ENCODE peak calls at places on chromosomes 7 and 10, in eight cellular contexts. A, Z, E, D, G, I, X and L are unnamed samples.

GRCh38 chr10:47079177-47079580 is 168.0 kb downstream of the PTPN20 start:
- DNase-seq in X (no peak), E (peak; percentile 10), Z (no peak), D (no peak), I (peak; percentile 26), A (no peak), G (no peak), L (no peak)

GRCh38 chr10:47104786-47105385 is 193.7 kb downstream of the PTPN20 start:
- DNase-seq in E (peak; percentile 80), X (no peak), Z (no peak), A (no peak), G (no peak), I (no peak), D (no peak), L (no peak)

GRCh38 chr10:75972494-75973276 is 541.3 kb downstream of the LRMDA start:
- DNase-seq in I (peak; percentile 66), Z (no peak), G (peak; percentile 18), D (no peak), A (no peak), E (no peak), X (no peak), L (peak; percentile 16)

GRCh38 chr7:17105701-17106100 is 192.8 kb upstream of the AHR start:
- DNase-seq in X (no peak), D (no peak), A (no peak), E (no peak), I (peak; percentile 38), Z (no peak), G (no peak), L (no peak)

GRCh38 chr7:40530292-40530691 is 395.5 kb downstream of the SUGCT start:
- DNase-seq in D (no peak), Z (no peak), E (no peak), X (no peak), I (peak; percentile 57), A (no peak), G (peak; percentile 52), L (no peak)

GRCh38 chr10:24957624-24958435 is 5.4 kb upstream of the PRTFDC1 start:
- DNase-seq in G (peak; percentile 68), X (peak; percentile 45), Z (no peak), E (no peak), I (peak; percentile 92), D (no peak), A (no peak), L (peak; percentile 93)

GRCh38 chr10:112278871-112279270 is 4.3 kb upstream of the TECTB start:
- DNase-seq in G (no peak), I (no peak), E (peak; percentile 20), X (no peak), D (no peak), A (no peak), Z (no peak), L (no peak)

GRCh38 chr7:157513162-157513621 is 176.4 kb downstream of the DNAJB6 start:
- DNase-seq in A (no peak), I (no peak), G (no peak), X (peak; percentile 30), E (peak; percentile 62), Z (no peak), D (no peak), L (no peak)

GRCh38 chr7:139560678-139561077 is 37.2 kb downstream of the CLEC2L start:
- DNase-seq in X (no peak), G (no peak), E (no peak), I (no peak), A (no peak), D (no peak), Z (no peak), L (no peak)

GRCh38 chr7:81284576-81284975 is 365.7 kb upstream of the SEMA3C start:
- DNase-seq in I (peak; percentile 81), Z (no peak), X (no peak), E (no peak), G (no peak), A (no peak), D (no peak), L (peak; percentile 68)

GRCh38 chr10:88875081-88875480 is 5.0 kb upstream of the STAMBPL1 start:
- DNase-seq in Z (no peak), A (no peak), E (no peak), D (no peak), G (no peak), X (no peak), I (no peak), L (no peak)

GRCh38 chr7:98174334-98175259 is 36.6 kb upstream of the BHLHA15 start:
- DNase-seq in E (no peak), G (no peak), D (no peak), X (no peak), Z (no peak), A (no peak), I (no peak), L (no peak)

GRCh38 chr7:34687529-34687928 is 29.5 kb downstream of the NPSR1 start:
- DNase-seq in E (no peak), X (no peak), G (no peak), A (no peak), D (no peak), Z (no peak), I (no peak), L (no peak)

GRCh38 chr10:65348637-65349036 is 1577.2 kb upstream of the LRRTM3 start:
- DNase-seq in I (no peak), D (peak; percentile 62), X (no peak), G (no peak), Z (no peak), E (no peak), A (no peak), L (no peak)

GRCh38 chr7:106848851-106849442 is 16.1 kb upstream of the PIK3CG start:
- DNase-seq in D (no peak), G (peak; percentile 65), E (no peak), Z (no peak), X (peak; percentile 21), I (peak; percentile 89), A (no peak), L (peak; percentile 94)

GRCh38 chr7:102415685-102416225 is 17.6 kb upstream of the ORAI2 start:
- DNase-seq in A (no peak), E (no peak), Z (no peak), D (no peak), G (no peak), X (no peak), I (no peak), L (no peak)

GRCh38 chr7:131249003-131249402 is 78.7 kb upstream of the MKLN1 start:
- DNase-seq in I (peak; percentile 97), D (no peak), Z (no peak), A (no peak), E (no peak), G (peak; percentile 92), X (peak; percentile 90), L (peak; percentile 95)

GRCh38 chr10:32055478-32056135 is 618 bp downstream of the KIF5B start:
- DNase-seq in E (no peak), I (peak; percentile 56), D (peak; percentile 50), X (peak; percentile 65), A (peak; percentile 21), Z (peak; percentile 57), G (no peak), L (peak; percentile 49)

GRCh38 chr7:140670343-140670935 is 2.3 kb upstream of the ADCK2 start:
- DNase-seq in I (no peak), X (no peak), D (no peak), G (no peak), E (no peak), A (no peak), Z (no peak), L (no peak)

GRCh38 chr10:132518572-132519381 is 18.8 kb upstream of the INPP5A start:
- DNase-seq in E (no peak), G (no peak), Z (no peak), D (peak; percentile 92), A (no peak), X (no peak), I (no peak), L (no peak)

GRCh38 chr10:132514841-132515521 is 22.6 kb upstream of the INPP5A start:
- DNase-seq in X (no peak), Z (no peak), E (no peak), D (peak; percentile 39), I (no peak), A (no peak), G (no peak), L (no peak)

GRCh38 chr10:132517951-132518521 is 19.6 kb upstream of the INPP5A start:
- DNase-seq in A (no peak), G (no peak), Z (no peak), I (no peak), D (peak; percentile 68), X (no peak), E (no peak), L (no peak)

GRCh38 chr10:132516771-132517725 is 20.5 kb upstream of the INPP5A start:
- DNase-seq in G (peak; percentile 91), D (peak; percentile 86), X (peak; percentile 81), E (peak; percentile 96), I (peak; percentile 93), A (no peak), Z (peak; percentile 64), L (peak; percentile 98)

DNA sequence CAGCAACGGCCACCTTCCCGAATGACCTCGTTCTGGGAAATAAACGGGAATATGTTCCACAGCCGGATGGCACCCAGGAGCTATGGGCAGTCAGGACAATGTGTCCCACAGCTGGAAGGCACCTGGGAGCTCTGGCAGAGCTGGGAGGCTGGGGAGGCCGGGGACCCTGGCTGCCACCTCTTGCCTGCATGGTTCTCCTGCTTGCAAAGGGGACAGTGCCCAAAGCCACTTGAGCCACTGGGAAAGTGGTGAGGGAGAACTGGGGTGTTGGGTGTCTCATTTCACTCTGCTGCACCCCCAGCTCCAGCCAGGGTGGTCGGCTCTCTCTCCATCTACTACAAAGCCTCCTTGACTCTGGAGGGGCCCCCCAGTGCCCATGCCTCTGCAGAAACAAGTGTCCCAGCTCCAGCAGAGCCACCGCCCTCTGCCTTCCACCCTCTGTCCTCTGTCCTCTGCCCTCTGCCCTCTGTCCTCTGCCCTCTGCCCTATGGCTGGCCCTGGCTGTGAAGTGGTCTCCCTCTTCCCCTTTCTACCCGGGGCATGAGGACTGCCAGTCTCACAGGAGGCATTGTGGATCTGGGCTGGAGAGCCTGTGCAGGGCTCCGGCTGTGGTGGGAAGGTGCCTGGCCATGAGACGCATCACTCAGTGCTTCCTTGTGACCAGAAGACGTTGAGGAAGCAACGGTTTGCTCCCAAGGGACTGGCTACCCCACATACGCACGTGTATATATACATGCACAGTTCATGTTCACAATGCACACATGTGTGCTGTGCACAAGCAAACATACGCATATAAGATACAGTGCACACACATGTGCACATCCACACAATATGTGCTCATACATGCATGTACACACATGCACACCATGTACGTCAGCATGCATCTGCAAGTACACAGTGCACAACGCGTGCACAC is 21.5 kb upstream of the INPP5A start:
- DNase-seq in G (no peak), A (no peak), E (no peak), Z (no peak), D (peak; percentile 24), I (no peak), X (no peak), L (no peak)
- TF ChIP-seq CTCF in G (no peak), A (no peak), E (no peak), Z (no peak), D (no peak), I (no peak), X (no peak), L (no peak)

GRCh38 chr7:38060116-38060515 is 117.9 kb upstream of the STARD3NL start:
- DNase-seq in D (no peak), E (no peak), X (no peak), Z (no peak), G (no peak), I (no peak), A (no peak), L (no peak)
- TF ChIP-seq CTCF in D (no peak), E (no peak), X (no peak), Z (no peak), G (no peak), I (no peak), A (no peak), L (no peak)

GRCh38 chr10:68879628-68880027 is 21.5 kb upstream of the DDX50 start:
- DNase-seq in A (no peak), Z (no peak), E (no peak), G (no peak), D (no peak), I (no peak), X (no peak), L (no peak)
- TF ChIP-seq CTCF in A (no peak), Z (no peak), E (no peak), G (no peak), D (no peak), I (no peak), X (no peak), L (no peak)

GRCh38 chr7:148110097-148110868 is 480.3 kb upstream of the C7orf33 start:
- DNase-seq in D (peak; percentile 47), X (peak; percentile 12), A (no peak), G (no peak), Z (no peak), I (no peak), E (no peak), L (no peak)
- TF ChIP-seq CTCF in D (peak; percentile 55), X (no peak), A (no peak), G (no peak), Z (peak; percentile 34), I (no peak), E (no peak), L (no peak)